ENCODE peak calls at places on chromosome 17, in nine cellular contexts. B, N, G, F, K, X, U, E and Z are unnamed samples.
A peak's percentile ranks its signal among the peaks of the same experiment; 100 is the strongest.

GRCh38 chr17:12620200-12620720 is 45.4 kb upstream of the MYOCD start:
- DNase-seq in B (peak; percentile 90), N (no peak), G (no peak), F (no peak), K (peak; percentile 52), X (peak; percentile 82), U (peak; percentile 21), E (peak; percentile 70), Z (no peak)

GRCh38 chr17:7058831-7059447 is 15.0 kb upstream of the SLC16A11 start:
- DNase-seq in B (peak; percentile 61), N (no peak), G (no peak), F (no peak), K (no peak), X (no peak), U (no peak), E (no peak), Z (no peak)

GRCh38 chr17:9074106-9074505 is 52.8 kb downstream of the NTN1 start:
- DNase-seq in B (peak; percentile 26), N (no peak), G (no peak), F (no peak), K (no peak), X (no peak), U (no peak), E (peak; percentile 79), Z (no peak)

GRCh38 chr17:28828294-28829040 is 14.1 kb downstream of the FAM222B start:
- DNase-seq in B (peak; percentile 54), N (no peak), G (no peak), F (no peak), K (no peak), X (no peak), U (no peak), E (peak; percentile 36), Z (no peak)

GRCh38 chr17:39739885-39740356 is 2.2 kb downstream of the GRB7 start:
- DNase-seq in B (no peak), N (peak; percentile 63), G (no peak), F (no peak), K (no peak), X (no peak), U (no peak), E (peak; percentile 81), Z (no peak)

GRCh38 chr17:55607736-55608341 is 96.6 kb upstream of the SMIM36 start:
- DNase-seq in B (peak; percentile 92), N (peak; percentile 72), G (no peak), F (no peak), K (peak; percentile 66), X (peak; percentile 92), U (peak; percentile 41), E (no peak), Z (no peak)

GRCh38 chr17:72774251-72774650 is 318.2 kb downstream of the SLC39A11 start:
- DNase-seq in B (no peak), N (no peak), G (no peak), F (no peak), K (no peak), X (no peak), U (no peak), E (no peak), Z (no peak)

GRCh38 chr17:80422276-80422675 is 7.3 kb downstream of the ENDOV start:
- DNase-seq in B (no peak), N (no peak), G (no peak), F (no peak), K (no peak), X (no peak), U (no peak), E (no peak), Z (no peak)

GRCh38 chr17:82889496-82890338 is 49.9 kb upstream of the ZNF750 start:
- DNase-seq in B (no peak), N (peak; percentile 68), G (peak; percentile 68), F (no peak), K (no peak), X (no peak), U (no peak), E (peak; percentile 84), Z (no peak)

GRCh38 chr17:17663160-17664072 is 17.8 kb upstream of the RAI1 start:
- DNase-seq in B (peak; percentile 96), N (peak; percentile 42), G (peak; percentile 49), F (peak; percentile 12), K (peak; percentile 88), X (peak; percentile 95), U (peak; percentile 85), E (peak; percentile 100), Z (peak; percentile 85)

GRCh38 chr17:38898812-38899348 is 26.5 kb upstream of the LASP1NB start:
- DNase-seq in B (no peak), N (no peak), G (no peak), F (no peak), K (no peak), X (no peak), U (no peak), E (no peak), Z (peak; percentile 80)

GRCh38 chr17:76523084-76524037 is 14.1 kb downstream of the CYGB start:
- DNase-seq in B (peak; percentile 62), N (peak; percentile 87), G (peak; percentile 70), F (peak; percentile 74), K (no peak), X (peak; percentile 55), U (no peak), E (peak; percentile 87), Z (peak; percentile 93)

GRCh38 chr17:10518271-10519037 is at the start of gene MYH1:
- DNase-seq in B (no peak), N (no peak), G (no peak), F (no peak), K (no peak), X (no peak), U (no peak), E (no peak), Z (no peak)

GRCh38 chr17:28967240-28968135 is 16.2 kb upstream of the PHF12 start:
- DNase-seq in B (no peak), N (no peak), G (no peak), F (peak; percentile 60), K (no peak), X (no peak), U (no peak), E (peak; percentile 89), Z (no peak)